ENCODE peak calls at places on chromosomes 6 and 20, in eight cellular contexts. Z, U, O, F, N, J, H and W are unnamed samples.

GRCh38 chr6:5068153-5068751 is 16.9 kb upstream of the PPP1R3G start:
- DNase-seq in J (no peak), N (no peak), O (no peak), Z (no peak), F (no peak), U (no peak), H (no peak), W (no peak)

GRCh38 chr20:41261790-41262717 is 55.5 kb downstream of the ZHX3 start:
- DNase-seq in Z (no peak), O (no peak), F (no peak), H (no peak), N (no peak), J (no peak), U (peak), W (no peak)

GRCh38 chr6:5305968-5306626 is 44.8 kb downstream of the FARS2 start:
- DNase-seq in U (peak), F (no peak), Z (no peak), O (no peak), J (no peak), H (no peak), N (no peak), W (no peak)

GRCh38 chr6:132860254-132860653 is 45.9 kb downstream of the RPS12 start:
- DNase-seq in F (no peak), H (no peak), N (no peak), U (no peak), J (no peak), O (no peak), Z (no peak), W (no peak)

GRCh38 chr6:44431118-44431725 is 43.7 kb downstream of the CDC5L start:
- DNase-seq in J (peak), F (peak), U (peak), Z (peak), H (no peak), O (peak), N (no peak), W (peak)

GRCh38 chr6:1893470-1894130 is 283.9 kb downstream of the FOXC1 start:
- DNase-seq in O (peak), F (no peak), J (peak), U (no peak), N (no peak), Z (no peak), H (no peak), W (no peak)

GRCh38 chr20:10540636-10541493 is 105.8 kb downstream of the SLX4IP start:
- DNase-seq in N (no peak), U (peak), Z (no peak), H (no peak), J (no peak), O (no peak), F (peak), W (peak)

GRCh38 chr20:47508228-47508752 is 6.6 kb downstream of the NCOA3 start:
- DNase-seq in O (no peak), F (peak), Z (no peak), J (peak), H (no peak), U (no peak), N (no peak), W (no peak)

GRCh38 chr20:12949429-12949980 is 59.3 kb upstream of the SPTLC3 start:
- DNase-seq in O (no peak), U (no peak), N (no peak), J (no peak), H (no peak), F (no peak), Z (no peak), W (no peak)

GRCh38 chr6:40504274-40504673 is 82.9 kb downstream of the LRFN2 start:
- DNase-seq in J (no peak), O (no peak), Z (no peak), N (no peak), F (no peak), U (peak), H (no peak), W (no peak)

GRCh38 chr20:35284267-35284991 is at the start of gene EIF6:
- DNase-seq in Z (peak), N (peak), O (peak), U (peak), H (peak), J (peak), F (peak), W (peak)

GRCh38 chr6:27720607-27721580 is 191.3 kb downstream of the OR2B2 start:
- DNase-seq in H (no peak), U (peak), F (peak), Z (no peak), J (peak), O (peak), N (no peak), W (peak)

GRCh38 chr6:140554421-140554820 is 1180.0 kb upstream of the CITED2 start:
- DNase-seq in H (no peak), U (no peak), J (no peak), Z (no peak), O (no peak), N (no peak), F (no peak), W (no peak)

GRCh38 chr6:165571721-165572132 is 91.3 kb downstream of the PDE10A start:
- DNase-seq in O (no peak), N (no peak), J (no peak), U (no peak), Z (no peak), F (no peak), H (no peak), W (no peak)

GRCh38 chr6:166449641-166450040 is 66.9 kb upstream of the MPC1 start:
- DNase-seq in J (no peak), F (no peak), H (no peak), N (peak), O (no peak), Z (no peak), U (no peak), W (no peak)

GRCh38 chr6:98634569-98634968 is 199.8 kb upstream of the POU3F2 start:
- DNase-seq in F (no peak), O (no peak), Z (no peak), U (no peak), J (peak), N (no peak), H (no peak), W (no peak)

GRCh38 chr6:33276864-33277662 is at the start of gene B3GALT4:
- DNase-seq in H (peak), F (peak), N (peak), U (peak), Z (no peak), O (peak), J (peak), W (peak)

GRCh38 chr6:1297746-1298145 is 14.2 kb upstream of the FOXQ1 start:
- DNase-seq in O (no peak), J (no peak), H (no peak), F (no peak), Z (no peak), N (no peak), U (peak), W (peak)

GRCh38 chr6:37376078-37376743 is 22.4 kb downstream of the RNF8 start:
- DNase-seq in H (no peak), J (no peak), N (no peak), F (no peak), O (no peak), Z (no peak), U (no peak), W (no peak)

GRCh38 chr6:10082385-10082784 is 332.5 kb downstream of the TFAP2A start:
- DNase-seq in N (no peak), H (no peak), Z (no peak), J (no peak), O (no peak), F (no peak), U (no peak), W (no peak)

GRCh38 chr6:71205336-71205956 is 83.2 kb upstream of the OGFRL1 start:
- DNase-seq in Z (no peak), J (no peak), H (no peak), O (no peak), F (no peak), N (no peak), U (peak), W (peak)

GRCh38 chr6:17585766-17586502 is 14.2 kb upstream of the FAM8A1 start:
- DNase-seq in J (peak), H (no peak), U (no peak), N (no peak), F (peak), O (no peak), Z (no peak), W (no peak)

GRCh38 chr20:38091447-38092216 is 58.1 kb downstream of the RPRD1B start:
- DNase-seq in U (peak), Z (no peak), O (no peak), N (no peak), H (no peak), J (no peak), F (no peak), W (no peak)

GRCh38 chr6:80541186-80541585 is 434.7 kb downstream of the BCKDHB start:
- DNase-seq in Z (no peak), J (no peak), O (no peak), F (no peak), H (no peak), U (peak), N (no peak), W (peak)

GRCh38 chr6:106444777-106445507 is 84.4 kb downstream of the CRYBG1 start:
- DNase-seq in H (no peak), O (peak), N (no peak), F (peak), J (peak), U (peak), Z (peak), W (peak)

GRCh38 chr6:25279748-25280616 is 808 bp downstream of the CARMIL1 start:
- DNase-seq in J (peak), N (peak), U (no peak), H (peak), O (peak), Z (no peak), F (no peak), W (no peak)

GRCh38 chr20:44656447-44656846 is 4.9 kb upstream of the ADA start:
- DNase-seq in F (no peak), N (no peak), H (no peak), U (no peak), Z (no peak), O (no peak), J (peak), W (no peak)

GRCh38 chr6:164347455-164347854 is 932.9 kb downstream of the QKI start:
- DNase-seq in H (no peak), F (no peak), U (no peak), N (no peak), J (no peak), Z (no peak), O (no peak), W (no peak)

GRCh38 chr6:110482774-110483400 is 6.5 kb upstream of the SLC22A16 start:
- DNase-seq in Z (no peak), F (no peak), H (no peak), N (no peak), U (no peak), O (no peak), J (no peak), W (no peak)

GRCh38 chr6:140956567-140957306 is 1176.0 kb upstream of the GJE1 start:
- DNase-seq in O (no peak), J (peak), U (peak), H (no peak), Z (no peak), F (no peak), N (no peak), W (peak)

GRCh38 chr6:7143161-7143974 is 35.6 kb downstream of the RREB1 start:
- DNase-seq in J (no peak), Z (no peak), O (no peak), H (no peak), F (no peak), U (no peak), N (no peak), W (no peak)
- TF ChIP-seq CTCF in J (peak), Z (peak), O (no peak), H (no peak), F (no peak), U (peak), N (no peak), W (no peak)

GRCh38 chr6:147641511-147641910 is 133.0 kb downstream of the SAMD5 start:
- DNase-seq in H (no peak), F (no peak), N (no peak), Z (no peak), U (no peak), J (no peak), O (no peak), W (no peak)

GRCh38 chr6:147648936-147649335 is 140.4 kb downstream of the SAMD5 start:
- DNase-seq in H (no peak), J (no peak), U (no peak), O (no peak), F (no peak), Z (peak), N (no peak), W (no peak)

GRCh38 chr6:147642458-147642857 is 134.0 kb downstream of the SAMD5 start:
- DNase-seq in O (no peak), Z (peak), U (no peak), F (no peak), J (no peak), H (no peak), N (no peak), W (no peak)

DNA sequence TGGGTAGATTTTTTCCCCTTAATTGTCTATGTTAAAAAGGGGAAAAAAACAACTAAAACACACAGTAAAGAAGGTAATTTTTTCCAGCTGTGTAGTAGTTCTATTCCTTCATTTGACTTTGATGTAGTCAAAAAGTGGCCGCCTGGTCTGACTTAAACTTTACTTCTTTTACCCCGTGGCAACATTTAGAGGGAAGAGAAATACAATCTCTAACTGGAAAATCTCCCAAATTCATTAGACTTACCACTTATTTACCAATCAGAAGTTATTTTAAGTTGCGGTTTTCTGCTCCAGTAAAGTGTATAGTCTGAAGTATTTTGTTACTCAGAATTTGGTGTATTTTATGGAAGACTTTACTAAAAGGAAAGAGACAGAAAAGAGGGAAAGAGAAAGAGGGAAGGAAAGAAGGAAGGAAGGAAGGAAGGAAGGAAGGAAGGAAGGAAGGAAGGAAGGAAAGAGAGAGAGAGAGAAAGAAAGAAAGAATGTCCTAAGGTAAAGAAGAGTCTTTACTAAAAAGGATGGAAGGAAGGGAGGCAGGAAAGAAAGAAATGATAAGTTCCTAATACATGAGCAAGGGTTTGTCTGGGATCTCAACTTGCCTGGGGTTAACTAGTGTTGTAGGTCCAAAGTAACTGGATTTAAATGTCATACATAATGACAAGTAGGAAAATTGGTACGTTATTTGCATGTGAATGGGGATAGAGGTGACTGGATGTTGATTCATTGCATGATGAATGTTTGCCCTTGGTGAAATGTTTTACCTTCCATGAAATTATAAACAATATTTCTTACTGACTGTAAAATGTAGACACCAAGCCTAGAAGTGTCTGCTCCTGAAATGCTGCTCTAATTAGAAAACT is 135.1 kb downstream of the SAMD5 start:
- DNase-seq in J (no peak), N (no peak), U (no peak), O (no peak), H (no peak), F (no peak), Z (no peak), W (no peak)
- TF ChIP-seq CTCF in J (no peak), N (no peak), U (no peak), O (no peak), H (no peak), F (no peak), Z (no peak), W (no peak)

GRCh38 chr20:62824476-62825287 is 7.8 kb downstream of the COL9A3 start:
- DNase-seq in H (peak), Z (no peak), J (peak), F (no peak), O (no peak), U (no peak), N (peak), W (no peak)

GRCh38 chr20:62821726-62822210 is 4.9 kb downstream of the COL9A3 start:
- DNase-seq in J (no peak), Z (no peak), N (no peak), O (no peak), H (no peak), F (no peak), U (no peak), W (no peak)

GRCh38 chr20:62823688-62824475 is 7.0 kb downstream of the COL9A3 start:
- DNase-seq in O (no peak), F (no peak), N (no peak), Z (no peak), U (no peak), H (no peak), J (peak), W (no peak)

GRCh38 chr20:62822239-62822787 is 5.5 kb downstream of the COL9A3 start:
- DNase-seq in U (no peak), J (no peak), F (no peak), Z (no peak), H (no peak), N (no peak), O (no peak), W (no peak)

DNA sequence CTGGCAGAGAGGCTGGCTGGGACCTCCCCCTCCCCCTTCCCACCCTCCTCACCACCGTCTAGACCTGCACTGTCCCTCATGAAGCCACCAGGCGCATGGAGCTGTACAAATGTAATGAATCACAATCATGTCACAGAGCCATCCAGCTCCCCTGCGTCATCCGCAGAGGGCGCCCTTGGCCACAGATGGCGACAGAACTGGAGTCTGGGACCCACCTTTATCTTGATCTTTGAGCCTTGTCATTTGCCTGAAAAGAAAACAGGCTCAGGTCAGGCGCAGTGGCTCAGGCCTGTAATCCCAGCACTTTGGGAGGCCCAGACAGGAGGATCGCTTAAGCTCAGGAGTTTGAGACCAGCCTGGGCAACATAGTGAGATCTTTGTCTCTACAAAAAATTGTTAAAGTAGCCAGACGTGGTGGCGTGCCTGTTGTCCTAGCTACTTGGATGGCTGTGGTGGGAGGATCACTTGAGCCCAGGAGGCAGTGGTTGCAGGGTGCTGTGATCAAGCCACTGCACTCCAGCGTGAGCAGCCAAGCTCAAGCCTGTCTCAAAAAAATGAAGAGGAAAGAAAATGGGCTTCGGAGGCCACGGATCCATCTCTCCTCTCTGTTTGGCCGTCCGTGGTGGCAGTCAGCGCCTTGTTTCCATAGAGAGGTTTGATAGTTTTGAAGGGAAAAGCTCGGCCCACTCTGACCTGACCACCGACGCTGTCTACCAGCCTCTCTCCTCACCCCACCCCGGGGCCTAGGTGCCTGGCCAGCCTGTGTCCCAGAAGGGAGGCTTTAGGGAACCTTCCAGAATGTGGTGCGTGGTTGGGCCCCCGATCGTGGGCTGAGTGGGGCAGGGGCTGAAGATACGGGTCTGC is 6.2 kb downstream of the COL9A3 start:
- DNase-seq in J (peak), Z (no peak), H (no peak), O (peak), U (peak), N (no peak), F (no peak), W (no peak)
- TF ChIP-seq CTCF in J (peak), Z (peak), H (no peak), O (no peak), U (peak), N (peak), F (peak), W (peak)

GRCh38 chr20:43409041-43409913 is 48.4 kb upstream of the SRSF6 start:
- DNase-seq in O (no peak), J (peak), F (peak), N (no peak), H (no peak), U (peak), Z (peak), W (peak)
- TF ChIP-seq CTCF in O (peak), J (peak), F (peak), N (no peak), H (peak), U (peak), Z (peak), W (peak)

GRCh38 chr6:21019614-21020013 is 485.4 kb downstream of the CDKAL1 start:
- DNase-seq in N (no peak), H (no peak), O (no peak), J (no peak), F (peak), U (no peak), Z (no peak), W (no peak)
- TF ChIP-seq CTCF in N (no peak), H (no peak), O (no peak), J (no peak), F (peak), U (peak), Z (peak), W (peak)